ENCODE peak calls at places on chromosomes 13 and 19, in four cellular contexts. S is upper lobe of right lung; Z is RWPE1; B is CD4-positive, alpha-beta T cell. G is an unnamed sample.

GRCh38 chr19:8566855-8567254 is 10.4 kb downstream of the MYO1F start:
- DNase-seq in B (no peak), S (no peak), Z (no peak), G (no peak)

GRCh38 chr19:22545751-22546150 is 88.4 kb upstream of the ZNF492 start:
- DNase-seq in Z (no peak), B (no peak), S (no peak), G (no peak)

GRCh38 chr13:75648446-75648845 is 12.3 kb downstream of the LMO7 start:
- DNase-seq in Z (no peak), S (no peak), B (no peak), G (no peak)

GRCh38 chr19:38378866-38379265 is 4.5 kb downstream of the PSMD8 start:
- DNase-seq in S (no peak), B (no peak), Z (no peak), G (no peak)

GRCh38 chr19:34480971-34481821 is at the start of gene WTIP:
- DNase-seq in B (no peak), S (peak; percentile 89), Z (peak; percentile 55), G (peak; percentile 75)

GRCh38 chr19:5953680-5954213 is 24.2 kb downstream of the RANBP3 start:
- DNase-seq in B (peak; percentile 36), S (no peak), Z (no peak), G (no peak)

GRCh38 chr19:13155472-13156284 is 5.5 kb downstream of the IER2 start:
- DNase-seq in S (peak; percentile 91), B (peak; percentile 59), Z (peak; percentile 64), G (peak; percentile 72)

GRCh38 chr19:13016628-13017305 is 21.5 kb downstream of the NFIX start:
- DNase-seq in Z (no peak), S (no peak), B (no peak), G (no peak)

GRCh38 chr13:36385471-36385870 is 39.3 kb upstream of the SPART start:
- DNase-seq in Z (no peak), B (no peak), S (no peak), G (no peak)

GRCh38 chr13:76815344-76815743 is 70.9 kb downstream of the KCTD12 start:
- DNase-seq in S (no peak), Z (no peak), B (no peak), G (no peak)

GRCh38 chr19:24078688-24079087 is 8.3 kb upstream of the ZNF254 start:
- DNase-seq in Z (no peak), S (no peak), B (no peak), G (no peak)

GRCh38 chr19:2374808-2375207 is 14.7 kb downstream of the TMPRSS9 start:
- DNase-seq in S (no peak), Z (no peak), B (no peak), G (no peak)

GRCh38 chr19:10299545-10300458 is 9.8 kb downstream of the ZGLP1 start:
- DNase-seq in Z (no peak), S (no peak), B (no peak), G (no peak)

GRCh38 chr19:50478901-50479715 is 2.5 kb upstream of the GARIN5A start:
- DNase-seq in S (peak; percentile 63), B (no peak), Z (peak; percentile 15), G (no peak)

GRCh38 chr19:7363225-7363624 is 14.5 kb downstream of the ARHGEF18 start:
- DNase-seq in Z (no peak), B (no peak), S (no peak), G (no peak)

GRCh38 chr13:98507060-98507797 is 69.7 kb downstream of the STK24 start:
- DNase-seq in S (peak; percentile 73), B (no peak), Z (no peak), G (no peak)

GRCh38 chr19:33630880-33631627 is 9.3 kb downstream of the CHST8 start:
- DNase-seq in S (peak; percentile 31), B (no peak), Z (no peak), G (no peak)

GRCh38 chr13:109500146-109500773 is 286.1 kb downstream of the IRS2 start:
- DNase-seq in S (no peak), B (no peak), Z (no peak), G (no peak)
- TF ChIP-seq CTCF in S (no peak), B (no peak), Z (no peak), G (peak; percentile 28)

GRCh38 chr13:114016321-114017027 is 42.6 kb upstream of the C13orf46 start:
- DNase-seq in S (no peak), Z (no peak), B (no peak), G (no peak)

GRCh38 chr13:114018461-114019055 is 44.7 kb upstream of the C13orf46 start:
- DNase-seq in S (no peak), B (no peak), Z (no peak), G (no peak)

GRCh38 chr13:114015608-114016295 is 41.9 kb upstream of the C13orf46 start:
- DNase-seq in S (peak; percentile 82), B (no peak), Z (peak; percentile 57), G (no peak)

GRCh38 chr13:114017966-114018365 is 44.1 kb upstream of the C13orf46 start:
- DNase-seq in Z (no peak), B (no peak), S (no peak), G (no peak)

GRCh38 chr13:114017028-114017630 is 43.3 kb upstream of the C13orf46 start:
- DNase-seq in S (no peak), B (no peak), Z (no peak), G (no peak)
- TF ChIP-seq CTCF in S (no peak), B (no peak), Z (no peak), G (peak; percentile 34)

GRCh38 chr13:110713981-110714797 is 689 bp downstream of the ING1 start:
- DNase-seq in Z (peak; percentile 29), S (peak; percentile 81), B (peak; percentile 75), G (peak; percentile 43)
- TF ChIP-seq CTCF in Z (no peak), S (no peak), B (peak; percentile 34), G (no peak)

GRCh38 chr13:60627071-60627686 is 230.2 kb downstream of the TDRD3 start:
- DNase-seq in B (no peak), S (no peak), Z (peak; percentile 41), G (peak; percentile 61)
- TF ChIP-seq CTCF in B (no peak), S (peak; percentile 59), Z (peak; percentile 38), G (peak; percentile 84)

GRCh38 chr13:50126378-50127016 is 111.3 kb downstream of the KCNRG start:
- DNase-seq in Z (no peak), S (no peak), B (no peak), G (no peak)
- TF ChIP-seq CTCF in Z (no peak), S (no peak), B (no peak), G (no peak)

GRCh38 chr13:96958286-96958891 is 35.9 kb downstream of the OXGR1 start:
- DNase-seq in Z (peak; percentile 11), S (no peak), B (no peak), G (no peak)
- TF ChIP-seq CTCF in Z (peak; percentile 76), S (peak; percentile 76), B (peak; percentile 25), G (peak; percentile 89)

DNA sequence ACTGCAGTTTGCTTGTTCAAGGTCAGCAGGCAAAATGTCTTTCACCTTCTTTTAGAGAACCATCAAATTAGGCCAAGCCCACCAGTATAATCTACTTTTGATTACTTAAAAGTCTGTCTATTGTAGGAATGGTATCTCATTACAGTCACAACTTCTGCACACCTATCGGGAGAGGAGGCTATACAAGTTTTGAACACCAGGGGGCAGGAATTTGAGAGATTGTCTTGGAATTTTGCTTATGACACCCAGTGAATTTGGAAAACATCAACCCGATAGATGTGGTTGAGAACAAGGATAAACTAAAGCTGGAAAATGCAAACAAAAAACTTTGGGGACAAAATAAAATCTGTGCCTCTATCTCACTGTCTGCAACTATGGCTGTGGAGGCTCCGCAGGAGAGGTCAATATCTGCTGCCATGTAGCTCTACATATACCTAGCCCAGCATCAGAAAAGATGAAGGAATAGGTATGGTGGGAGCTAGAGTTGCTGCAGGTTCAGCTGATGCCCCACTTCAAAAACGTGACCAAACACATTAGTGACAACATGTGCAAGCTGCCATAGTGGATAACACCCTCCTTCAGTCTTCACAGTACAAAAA is 1299.2 kb upstream of the SPRY2 start:
- DNase-seq in S (no peak), B (no peak), Z (no peak), G (no peak)
- TF ChIP-seq CTCF in S (peak; percentile 39), B (no peak), Z (no peak), G (peak; percentile 62)